ENCODE peak calls at places on chromosomes 3 and 15, in ten cellular contexts. K, J, F, V, U, X, P, H, O and Q are unnamed samples.

GRCh38 chr3:49653016-49653415 is 21.1 kb upstream of the APEH start:
- DNase-seq in K (no peak), J (no peak), F (no peak), V (no peak), U (no peak), X (no peak), P (no peak), H (no peak), O (no peak), Q (no peak)

GRCh38 chr15:78716651-78717050 is 75.6 kb upstream of the CHRNB4 start:
- DNase-seq in K (no peak), J (no peak), F (no peak), V (no peak), U (peak; percentile 16), X (no peak), P (no peak), H (no peak), O (no peak), Q (no peak)

GRCh38 chr15:69140306-69140705 is 20.1 kb upstream of the GLCE start:
- DNase-seq in K (no peak), J (no peak), F (peak; percentile 79), V (no peak), U (no peak), X (no peak), P (no peak), H (no peak), O (no peak), Q (no peak)

GRCh38 chr15:28952666-28953491 is 67.1 kb downstream of the APBA2 start:
- DNase-seq in K (no peak), J (no peak), F (peak; percentile 66), V (no peak), U (no peak), X (no peak), P (no peak), H (no peak), O (no peak), Q (no peak)

GRCh38 chr15:81012588-81012987 is 11.9 kb downstream of the TLNRD1 start:
- DNase-seq in K (no peak), J (no peak), F (no peak), V (no peak), U (no peak), X (no peak), P (no peak), H (no peak), O (no peak), Q (no peak)

GRCh38 chr3:172332256-172333041 is 115.8 kb downstream of the GHSR start:
- DNase-seq in K (peak; percentile 56), J (peak; percentile 53), F (peak; percentile 90), V (peak; percentile 71), U (peak; percentile 61), X (peak; percentile 85), P (no peak), H (peak; percentile 70), O (peak; percentile 75), Q (peak; percentile 86)

GRCh38 chr3:43372007-43372754 is 85.8 kb downstream of the SNRK start:
- DNase-seq in K (no peak), J (no peak), F (peak; percentile 70), V (no peak), U (no peak), X (no peak), P (no peak), H (no peak), O (no peak), Q (no peak)

GRCh38 chr3:196339493-196340254 is 1.5 kb upstream of the TM4SF19 start:
- DNase-seq in K (no peak), J (no peak), F (no peak), V (no peak), U (peak; percentile 62), X (no peak), P (no peak), H (no peak), O (no peak), Q (no peak)

GRCh38 chr15:61545763-61546162 is 316.7 kb upstream of the RORA start:
- DNase-seq in K (no peak), J (no peak), F (no peak), V (no peak), U (no peak), X (no peak), P (no peak), H (no peak), O (no peak), Q (no peak)

GRCh38 chr3:131007782-131008181 is 18.8 kb downstream of the ASTE1 start:
- DNase-seq in K (no peak), J (no peak), F (no peak), V (no peak), U (peak; percentile 28), X (no peak), P (no peak), H (no peak), O (no peak), Q (no peak)

GRCh38 chr3:101946906-101947305 is 97.6 kb downstream of the NFKBIZ start:
- DNase-seq in K (no peak), J (no peak), F (no peak), V (no peak), U (no peak), X (no peak), P (no peak), H (no peak), O (no peak), Q (no peak)

GRCh38 chr3:129829640-129830039 is 63.9 kb downstream of the TMCC1 start:
- DNase-seq in K (no peak), J (no peak), F (no peak), V (peak; percentile 45), U (peak; percentile 95), X (peak; percentile 45), P (no peak), H (peak; percentile 78), O (peak; percentile 23), Q (peak; percentile 66)

DNA sequence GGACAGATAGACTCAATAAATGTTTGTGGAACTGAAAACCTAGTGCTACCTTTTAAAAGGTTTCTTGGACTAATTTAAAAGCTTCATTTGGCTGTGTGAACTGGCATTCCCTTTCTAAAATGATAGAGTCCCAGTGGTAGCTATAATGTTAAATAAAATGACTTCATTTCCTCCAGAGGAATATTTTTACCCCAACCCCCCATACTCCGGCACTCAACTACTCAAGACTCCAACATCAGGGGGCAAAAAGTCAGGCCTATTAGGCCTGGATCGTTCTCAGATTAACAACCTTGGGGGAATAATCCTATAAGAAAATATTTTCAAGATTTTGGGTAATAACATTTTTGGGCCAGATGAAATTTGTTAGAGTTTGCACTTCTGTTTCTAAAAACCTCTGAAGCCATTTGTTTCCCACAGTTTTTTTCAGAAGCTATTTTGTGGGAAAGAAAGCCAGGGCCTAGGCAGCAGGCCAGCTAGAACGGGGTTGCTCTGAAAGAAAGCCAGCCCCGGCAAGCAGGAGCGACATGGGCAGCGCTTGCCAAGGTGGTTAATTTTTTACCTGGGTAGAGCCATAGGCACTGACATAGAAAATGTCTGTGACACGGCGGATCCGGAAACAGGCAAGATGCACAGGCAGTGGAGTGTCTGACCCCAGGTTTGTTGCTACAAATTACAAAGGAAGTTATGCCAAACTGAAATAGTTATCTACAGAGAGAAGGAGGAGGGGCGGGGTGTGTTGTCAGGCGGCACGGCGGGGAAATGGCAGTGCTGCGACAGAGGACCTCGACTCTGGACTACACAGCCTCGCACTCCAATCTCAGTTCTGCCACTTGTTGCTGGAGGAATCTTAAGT is 84.6 kb downstream of the MAGI1 start:
- DNase-seq in K (no peak), J (peak; percentile 49), F (no peak), V (peak; percentile 93), U (no peak), X (no peak), P (no peak), H (peak; percentile 70), O (peak; percentile 72), Q (peak; percentile 55)
- H3K4me3 ChIP-seq in K (peak overlapping the region; percentile 15), J (peak overlapping the region; percentile 35), F (no peak overlapping the region), V (no peak overlapping the region), U (no peak overlapping the region), X (no peak overlapping the region), P (no peak overlapping the region), H (no peak overlapping the region), O (no peak overlapping the region), Q (no peak overlapping the region)

GRCh38 chr15:31202953-31203352 is 101.4 kb upstream of the TRPM1 start:
- DNase-seq in K (no peak), J (no peak), F (peak; percentile 74), V (no peak), U (no peak), X (no peak), P (no peak), H (no peak), O (no peak), Q (no peak)
- TF ChIP-seq POLR2A in K (no peak), J (no peak), F (no peak), V (no peak), U (no peak), X (no peak), P (no peak), H (no peak), O (no peak), Q (no peak)

GRCh38 chr3:126742057-126742456 is 38.0 kb downstream of the CHCHD6 start:
- DNase-seq in K (no peak), J (no peak), F (peak; percentile 26), V (no peak), U (no peak), X (no peak), P (no peak), H (no peak), O (no peak), Q (no peak)

GRCh38 chr3:126743350-126743749 is 39.3 kb downstream of the CHCHD6 start:
- DNase-seq in K (no peak), J (no peak), F (no peak), V (no peak), U (no peak), X (no peak), P (no peak), H (no peak), O (no peak), Q (no peak)

GRCh38 chr3:126746395-126747177 is 42.5 kb downstream of the CHCHD6 start:
- DNase-seq in K (no peak), J (peak; percentile 84), F (no peak), V (peak; percentile 40), U (peak; percentile 74), X (peak; percentile 38), P (no peak), H (peak; percentile 9), O (no peak), Q (peak; percentile 67)

GRCh38 chr3:126745760-126746394 is 41.8 kb downstream of the CHCHD6 start:
- DNase-seq in K (no peak), J (peak; percentile 89), F (peak; percentile 83), V (peak; percentile 87), U (no peak), X (no peak), P (no peak), H (no peak), O (peak; percentile 77), Q (peak; percentile 97)

DNA sequence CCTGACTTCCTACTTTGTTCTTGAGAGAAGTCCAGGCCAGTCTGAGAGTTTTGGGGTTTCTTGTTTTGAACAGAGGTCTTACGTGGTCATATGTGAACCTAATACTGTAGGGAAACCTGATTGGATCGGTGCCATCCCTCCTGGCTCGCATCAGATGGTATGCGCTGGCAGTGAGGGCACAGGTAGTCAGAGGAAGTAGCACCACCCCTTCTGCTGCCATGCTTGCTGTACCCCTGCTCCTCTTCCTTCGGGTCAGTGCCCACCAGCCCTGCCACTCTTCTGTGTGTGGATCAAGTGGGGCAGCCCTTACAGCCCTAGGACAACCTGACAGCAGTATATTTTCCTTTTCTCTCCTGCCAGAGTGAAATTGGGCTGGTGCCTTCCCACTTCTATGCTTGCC is 39.7 kb downstream of the CHCHD6 start:
- DNase-seq in K (no peak), J (no peak), F (no peak), V (no peak), U (no peak), X (no peak), P (no peak), H (no peak), O (no peak), Q (no peak)
- H3K4me3 ChIP-seq in K (no peak overlapping the region), J (no peak overlapping the region), F (no peak overlapping the region), V (no peak overlapping the region), U (no peak overlapping the region), X (no peak overlapping the region), P (no peak overlapping the region), H (no peak overlapping the region), O (no peak overlapping the region), Q (no peak overlapping the region)

GRCh38 chr15:39580117-39580629 is 706 bp upstream of the THBS1 start:
- DNase-seq in K (peak; percentile 66), J (peak; percentile 92), F (peak; percentile 99), V (peak; percentile 91), U (peak; percentile 98), X (peak; percentile 99), P (peak; percentile 71), H (peak; percentile 93), O (peak; percentile 95), Q (peak; percentile 96)
- TF ChIP-seq POLR2A in K (no peak), J (no peak), F (no peak), V (no peak), U (no peak), X (no peak), P (peak; percentile 44), H (peak; percentile 74), O (no peak), Q (no peak)